ENCODE peak calls at places on chromosome 10, in five cellular contexts. One of them, this sample, is unnamed.

GRCh38 chr10:122239578-122240257 is 31.4 kb upstream of the BTBD16 start:
- DNase-seq in NCI-H1092: no peak
- DNase-seq in GM04503: no peak
- DNase-seq in stimulated activated CD8-positive, alpha-beta memory T cell treated with anti-CD3 and anti-CD28 coated beads, Interleukin-7, amount 100 ng/mL, for 24 hours: no peak
- DNase-seq in NCI-H510A treated with DMSO at 0.1 percent for 48 hours: no peak
- DNase-seq in this sample: peak; percentile 24

GRCh38 chr10:6095810-6096209 is 7.0 kb downstream of the RBM17 start:
- DNase-seq in NCI-H1092: no peak
- DNase-seq in GM04503: no peak
- DNase-seq in stimulated activated CD8-positive, alpha-beta memory T cell treated with anti-CD3 and anti-CD28 coated beads, Interleukin-7, amount 100 ng/mL, for 24 hours: no peak
- DNase-seq in NCI-H510A treated with DMSO at 0.1 percent for 48 hours: no peak
- DNase-seq in this sample: no peak

GRCh38 chr10:72087969-72088878 is at the start of gene SPOCK2:
- DNase-seq in NCI-H1092: no peak
- DNase-seq in GM04503: no peak
- DNase-seq in stimulated activated CD8-positive, alpha-beta memory T cell treated with anti-CD3 and anti-CD28 coated beads, Interleukin-7, amount 100 ng/mL, for 24 hours: peak; percentile 22
- DNase-seq in NCI-H510A treated with DMSO at 0.1 percent for 48 hours: no peak
- DNase-seq in this sample: no peak

GRCh38 chr10:69786791-69787190 is 14.9 kb upstream of the COL13A1 start:
- DNase-seq in NCI-H1092: no peak
- DNase-seq in GM04503: no peak
- DNase-seq in stimulated activated CD8-positive, alpha-beta memory T cell treated with anti-CD3 and anti-CD28 coated beads, Interleukin-7, amount 100 ng/mL, for 24 hours: no peak
- DNase-seq in NCI-H510A treated with DMSO at 0.1 percent for 48 hours: peak; percentile 6
- DNase-seq in this sample: no peak

GRCh38 chr10:33706191-33706590 is 371.7 kb upstream of the NRP1 start:
- DNase-seq in NCI-H1092: no peak
- DNase-seq in GM04503: peak; percentile 83
- DNase-seq in stimulated activated CD8-positive, alpha-beta memory T cell treated with anti-CD3 and anti-CD28 coated beads, Interleukin-7, amount 100 ng/mL, for 24 hours: no peak
- DNase-seq in NCI-H510A treated with DMSO at 0.1 percent for 48 hours: no peak
- DNase-seq in this sample: peak; percentile 95

GRCh38 chr10:122363722-122364463 is 10.6 kb upstream of the PLEKHA1 start:
- DNase-seq in NCI-H1092: no peak
- DNase-seq in GM04503: no peak
- DNase-seq in stimulated activated CD8-positive, alpha-beta memory T cell treated with anti-CD3 and anti-CD28 coated beads, Interleukin-7, amount 100 ng/mL, for 24 hours: no peak
- DNase-seq in NCI-H510A treated with DMSO at 0.1 percent for 48 hours: no peak
- DNase-seq in this sample: no peak

GRCh38 chr10:94500063-94500462 is 45.5 kb upstream of the HELLS start:
- DNase-seq in NCI-H1092: no peak
- DNase-seq in GM04503: no peak
- DNase-seq in stimulated activated CD8-positive, alpha-beta memory T cell treated with anti-CD3 and anti-CD28 coated beads, Interleukin-7, amount 100 ng/mL, for 24 hours: no peak
- DNase-seq in NCI-H510A treated with DMSO at 0.1 percent for 48 hours: no peak
- DNase-seq in this sample: no peak

GRCh38 chr10:77296534-77297369 is 340.9 kb downstream of the KCNMA1 start:
- DNase-seq in NCI-H1092: no peak
- DNase-seq in GM04503: no peak
- DNase-seq in stimulated activated CD8-positive, alpha-beta memory T cell treated with anti-CD3 and anti-CD28 coated beads, Interleukin-7, amount 100 ng/mL, for 24 hours: no peak
- DNase-seq in NCI-H510A treated with DMSO at 0.1 percent for 48 hours: no peak
- DNase-seq in this sample: no peak

GRCh38 chr10:77163670-77164348 is 473.8 kb downstream of the KCNMA1 start:
- DNase-seq in NCI-H1092: no peak
- DNase-seq in GM04503: peak; percentile 90
- DNase-seq in stimulated activated CD8-positive, alpha-beta memory T cell treated with anti-CD3 and anti-CD28 coated beads, Interleukin-7, amount 100 ng/mL, for 24 hours: no peak
- DNase-seq in NCI-H510A treated with DMSO at 0.1 percent for 48 hours: no peak
- DNase-seq in this sample: peak; percentile 98

GRCh38 chr10:102650655-102651454 is 6.6 kb downstream of the TRIM8 start:
- DNase-seq in NCI-H1092: no peak
- DNase-seq in GM04503: no peak
- DNase-seq in stimulated activated CD8-positive, alpha-beta memory T cell treated with anti-CD3 and anti-CD28 coated beads, Interleukin-7, amount 100 ng/mL, for 24 hours: no peak
- DNase-seq in NCI-H510A treated with DMSO at 0.1 percent for 48 hours: no peak
- DNase-seq in this sample: no peak

GRCh38 chr10:78044699-78045098 is 11.0 kb downstream of the RPS24 start:
- DNase-seq in NCI-H1092: no peak
- DNase-seq in GM04503: no peak
- DNase-seq in stimulated activated CD8-positive, alpha-beta memory T cell treated with anti-CD3 and anti-CD28 coated beads, Interleukin-7, amount 100 ng/mL, for 24 hours: no peak
- DNase-seq in NCI-H510A treated with DMSO at 0.1 percent for 48 hours: no peak
- DNase-seq in this sample: no peak

GRCh38 chr10:49500420-49500819 is 38.5 kb downstream of the ERCC6 start:
- DNase-seq in NCI-H1092: peak; percentile 66
- DNase-seq in GM04503: no peak
- DNase-seq in stimulated activated CD8-positive, alpha-beta memory T cell treated with anti-CD3 and anti-CD28 coated beads, Interleukin-7, amount 100 ng/mL, for 24 hours: no peak
- DNase-seq in NCI-H510A treated with DMSO at 0.1 percent for 48 hours: peak; percentile 42
- DNase-seq in this sample: no peak

GRCh38 chr10:126049741-126050140 is 153.4 kb downstream of the FANK1 start:
- DNase-seq in NCI-H1092: no peak
- DNase-seq in GM04503: no peak
- DNase-seq in stimulated activated CD8-positive, alpha-beta memory T cell treated with anti-CD3 and anti-CD28 coated beads, Interleukin-7, amount 100 ng/mL, for 24 hours: no peak
- DNase-seq in NCI-H510A treated with DMSO at 0.1 percent for 48 hours: no peak
- DNase-seq in this sample: peak; percentile 85

GRCh38 chr10:27794157-27794556 is 48.5 kb upstream of the MKX start:
- DNase-seq in NCI-H1092: no peak
- DNase-seq in GM04503: no peak
- DNase-seq in stimulated activated CD8-positive, alpha-beta memory T cell treated with anti-CD3 and anti-CD28 coated beads, Interleukin-7, amount 100 ng/mL, for 24 hours: no peak
- DNase-seq in NCI-H510A treated with DMSO at 0.1 percent for 48 hours: no peak
- DNase-seq in this sample: no peak

GRCh38 chr10:63673246-63673645 is 152.0 kb downstream of the REEP3 start:
- DNase-seq in NCI-H1092: no peak
- DNase-seq in GM04503: no peak
- DNase-seq in stimulated activated CD8-positive, alpha-beta memory T cell treated with anti-CD3 and anti-CD28 coated beads, Interleukin-7, amount 100 ng/mL, for 24 hours: no peak
- DNase-seq in NCI-H510A treated with DMSO at 0.1 percent for 48 hours: no peak
- DNase-seq in this sample: no peak

GRCh38 chr10:94131885-94132284 is 138.2 kb downstream of the PLCE1 start:
- DNase-seq in NCI-H1092: no peak
- DNase-seq in GM04503: no peak
- DNase-seq in stimulated activated CD8-positive, alpha-beta memory T cell treated with anti-CD3 and anti-CD28 coated beads, Interleukin-7, amount 100 ng/mL, for 24 hours: no peak
- DNase-seq in NCI-H510A treated with DMSO at 0.1 percent for 48 hours: no peak
- DNase-seq in this sample: peak; percentile 71

GRCh38 chr10:93138113-93138870 is 64.6 kb downstream of the CYP26A1 start:
- DNase-seq in NCI-H1092: no peak
- DNase-seq in GM04503: no peak
- DNase-seq in stimulated activated CD8-positive, alpha-beta memory T cell treated with anti-CD3 and anti-CD28 coated beads, Interleukin-7, amount 100 ng/mL, for 24 hours: no peak
- DNase-seq in NCI-H510A treated with DMSO at 0.1 percent for 48 hours: no peak
- DNase-seq in this sample: no peak

GRCh38 chr10:132520147-132520811 is 17.3 kb upstream of the INPP5A start:
- DNase-seq in NCI-H1092: no peak
- DNase-seq in GM04503: no peak
- DNase-seq in stimulated activated CD8-positive, alpha-beta memory T cell treated with anti-CD3 and anti-CD28 coated beads, Interleukin-7, amount 100 ng/mL, for 24 hours: no peak
- DNase-seq in NCI-H510A treated with DMSO at 0.1 percent for 48 hours: no peak
- DNase-seq in this sample: peak; percentile 73

GRCh38 chr10:13404305-13404759 is 56.2 kb upstream of the SEPHS1 start:
- DNase-seq in NCI-H1092: no peak
- DNase-seq in GM04503: no peak
- DNase-seq in stimulated activated CD8-positive, alpha-beta memory T cell treated with anti-CD3 and anti-CD28 coated beads, Interleukin-7, amount 100 ng/mL, for 24 hours: no peak
- DNase-seq in NCI-H510A treated with DMSO at 0.1 percent for 48 hours: no peak
- DNase-seq in this sample: no peak